ENCODE peak calls at places on chromosomes 4 and X, in five cellular contexts. S, A, E, H and R are unnamed samples.

GRCh38 chr4:12852338-12853307 is 631.5 kb downstream of the RAB28 start:
- DNase-seq in S (peak), A (no peak), E (peak), H (peak), R (no peak)

GRCh38 chr4:110878413-110878812 is 255.5 kb upstream of the PITX2 start:
- DNase-seq in S (no peak), A (no peak), E (no peak), H (no peak), R (no peak)

GRCh38 chrX:70664726-70665125 is 220.1 kb downstream of the DLG3 start:
- DNase-seq in S (no peak), A (no peak), E (no peak), H (peak), R (no peak)

GRCh38 chrX:1411331-1411730 is 19.4 kb upstream of the SLC25A6 start:
- DNase-seq in S (no peak), A (no peak), E (no peak), H (no peak), R (no peak)

GRCh38 chr4:179867300-179867878 is 2375.8 kb upstream of the TENM3 start:
- DNase-seq in S (no peak), A (no peak), E (peak), H (peak), R (peak)

GRCh38 chrX:143017272-143017671 is 8.5 kb upstream of the SPANXN4 start:
- DNase-seq in S (no peak), A (no peak), E (no peak), H (no peak), R (no peak)

GRCh38 chrX:144732588-144732987 is 514.7 kb upstream of the SPANXN1 start:
- DNase-seq in S (no peak), A (no peak), E (no peak), H (no peak), R (no peak)

GRCh38 chrX:9130031-9130430 is 96.1 kb upstream of the FAM9B start:
- DNase-seq in S (no peak), A (no peak), E (no peak), H (no peak), R (no peak)

GRCh38 chrX:134683351-134683750 is 25.1 kb upstream of the PLAC1 start:
- DNase-seq in S (no peak), A (no peak), E (no peak), H (no peak), R (no peak)

GRCh38 chr4:76585897-76586360 is 150.9 kb downstream of the SHROOM3 start:
- DNase-seq in S (no peak), A (no peak), E (peak), H (peak), R (no peak)

GRCh38 chrX:154307207-154307606 is 11.6 kb downstream of the TKTL1 start:
- DNase-seq in S (no peak), A (no peak), E (no peak), H (no peak), R (no peak)

GRCh38 chr4:68278045-68278444 is 32.6 kb upstream of the TMPRSS11B start:
- DNase-seq in S (no peak), A (no peak), E (no peak), H (no peak), R (no peak)

GRCh38 chr4:146654976-146655761 is 16.5 kb downstream of the POU4F2 start:
- DNase-seq in S (no peak), A (no peak), E (no peak), H (peak), R (no peak)

GRCh38 chr4:120714581-120714980 is 207.9 kb downstream of the PRDM5 start:
- DNase-seq in S (no peak), A (no peak), E (no peak), H (no peak), R (no peak)

GRCh38 chrX:104343408-104344129 is 88.8 kb upstream of the ESX1 start:
- DNase-seq in S (no peak), A (peak), E (peak), H (peak), R (peak)

GRCh38 chrX:154036513-154036912 is 16.8 kb upstream of the IRAK1 start:
- DNase-seq in S (no peak), A (no peak), E (no peak), H (no peak), R (no peak)

GRCh38 chr4:121706595-121707021 is 9.8 kb upstream of the ANXA5 start:
- DNase-seq in S (no peak), A (no peak), E (no peak), H (no peak), R (no peak)

GRCh38 chrX:153649178-153649914 is 2.3 kb downstream of the DUSP9 start:
- DNase-seq in S (no peak), A (no peak), E (no peak), H (peak), R (peak)

GRCh38 chr4:129342820-129343219 is 246.9 kb downstream of the C4orf33 start:
- DNase-seq in S (peak), A (no peak), E (no peak), H (no peak), R (peak)

GRCh38 chr4:111512081-111512774 is 633.0 kb upstream of the FAM241A start:
- DNase-seq in S (no peak), A (no peak), E (no peak), H (no peak), R (no peak)

GRCh38 chr4:19455196-19455595 is 796.5 kb upstream of the SLIT2 start:
- DNase-seq in S (no peak), A (no peak), E (no peak), H (no peak), R (no peak)

GRCh38 chr4:11475871-11476270 is 47.2 kb upstream of the HS3ST1 start:
- DNase-seq in S (no peak), A (no peak), E (no peak), H (no peak), R (no peak)

GRCh38 chrX:118325453-118325852 is 20.5 kb upstream of the WDR44 start:
- DNase-seq in S (no peak), A (no peak), E (no peak), H (no peak), R (no peak)

GRCh38 chr4:94486372-94486801 is 34.6 kb downstream of the PDLIM5 start:
- DNase-seq in S (no peak), A (no peak), E (no peak), H (no peak), R (no peak)

GRCh38 chrX:12974217-12974796 is 603 bp upstream of the TMSB4X start:
- DNase-seq in S (peak), A (no peak), E (peak), H (no peak), R (no peak)

GRCh38 chr4:76204936-76205335 is 8.7 kb downstream of the SCARB2 start:
- DNase-seq in S (no peak), A (no peak), E (peak), H (no peak), R (no peak)

GRCh38 chr4:25951390-25951952 is 37.5 kb downstream of the SMIM20 start:
- DNase-seq in S (no peak), A (no peak), E (no peak), H (no peak), R (no peak)